ENCODE peak calls at places on chromosomes 5 and 9, in four cellular contexts. K is AG08395; I is endothelial cell; Z is stimulated activated CD4-positive, alpha-beta T cell treated with anti-CD3 and anti-CD28 coated beads, Interleukin-4, amount 100 ng/mL, for 4 hours. A is an unnamed sample.

GRCh38 chr5:9739135-9739534 is 109.0 kb upstream of the TAS2R1 start:
- DNase-seq in K (no peak), I (no peak), Z (no peak), A (no peak)

GRCh38 chr9:108478431-108478837 is 377.4 kb downstream of the ACTL7B start:
- DNase-seq in K (peak), I (no peak), Z (no peak), A (no peak)

GRCh38 chr9:21160178-21160577 is 6.3 kb downstream of the IFNA21 start:
- DNase-seq in K (no peak), I (no peak), Z (no peak), A (no peak)

GRCh38 chr5:81708889-81709288 is 42.0 kb downstream of the SSBP2 start:
- DNase-seq in K (no peak), I (no peak), Z (no peak), A (no peak)

GRCh38 chr5:131200560-131200959 is 29.8 kb downstream of the LYRM7 start:
- DNase-seq in K (no peak), I (no peak), Z (no peak), A (no peak)

GRCh38 chr5:151448038-151448985 is 909 bp downstream of the SLC36A1 start:
- DNase-seq in K (no peak), I (peak), Z (no peak), A (peak)

GRCh38 chr5:133111299-133111698 is 59.5 kb downstream of the HSPA4 start:
- DNase-seq in K (peak), I (peak), Z (peak), A (peak)

GRCh38 chr5:96994493-96994892 is 58.6 kb downstream of the LNPEP start:
- DNase-seq in K (no peak), I (no peak), Z (no peak), A (no peak)

GRCh38 chr5:102324714-102325113 is 28.6 kb upstream of the SLCO4C1 start:
- DNase-seq in K (no peak), I (no peak), Z (no peak), A (peak)

GRCh38 chr9:120877276-120878034 is 467 bp upstream of the PHF19 start:
- DNase-seq in K (peak), I (peak), Z (no peak), A (peak)

GRCh38 chr9:136328622-136329041 is 1.3 kb downstream of the GPSM1 start:
- DNase-seq in K (peak), I (no peak), Z (no peak), A (no peak)

GRCh38 chr5:83714780-83715179 is 5.9 kb downstream of the HAPLN1 start:
- DNase-seq in K (no peak), I (no peak), Z (no peak), A (no peak)

GRCh38 chr5:66985394-66985793 is 211.2 kb downstream of the CD180 start:
- DNase-seq in K (no peak), I (no peak), Z (no peak), A (no peak)

GRCh38 chr9:79623799-79624721 is 52.3 kb downstream of the TLE4 start:
- DNase-seq in K (no peak), I (peak), Z (peak), A (no peak)

GRCh38 chr5:145245354-145245753 is 589.8 kb downstream of the PRELID2 start:
- DNase-seq in K (no peak), I (no peak), Z (no peak), A (no peak)